ENCODE peak calls at places on chromosomes 3 and 15, in ten cellular contexts. Z is midbrain; X is nephron progenitor cell; M is posterior cingulate gyrus; D is activated CD4-positive, alpha-beta T cell treated with anti-CD3 and anti-CD28 coated beads, Interleukin-2, amount 10 ng/mL, durations not matched to agents 7 days and 5 days; Q is heart right ventricle; U is EH; L is EL; A is H54; C is GM13976. W is an unnamed sample.

GRCh38 chr3:32121137-32121536 is 14.7 kb downstream of the GPD1L start:
- DNase-seq in C (no peak), L (no peak), A (no peak), D (no peak), X (no peak), Q (no peak), Z (no peak), M (no peak), U (no peak), W (no peak)

GRCh38 chr3:171900396-171900795 is 57.2 kb downstream of the TMEM212 start:
- DNase-seq in Q (no peak), U (no peak), D (no peak), L (no peak), X (no peak), A (no peak), Z (no peak), M (peak; percentile 28), C (no peak), W (no peak)

GRCh38 chr3:136544532-136544931 is 207.6 kb downstream of the STAG1 start:
- DNase-seq in C (no peak), X (no peak), Z (no peak), Q (no peak), A (no peak), L (peak; percentile 21), M (no peak), D (no peak), U (peak; percentile 60), W (peak; percentile 13)

GRCh38 chr15:70267879-70268278 is 170.2 kb upstream of the TLE3 start:
- DNase-seq in X (no peak), C (no peak), L (peak; percentile 46), M (no peak), Q (no peak), A (no peak), Z (no peak), D (no peak), U (peak; percentile 47), W (no peak)

GRCh38 chr15:21270474-21270873 is 169.8 kb downstream of the POTEB3 start:
- DNase-seq in D (no peak), X (no peak), A (no peak), M (no peak), L (no peak), U (no peak), Z (no peak), Q (no peak), C (no peak), W (no peak)

GRCh38 chr3:161349529-161350278 is 21.6 kb downstream of the SPTSSB start:
- DNase-seq in Z (no peak), X (no peak), A (no peak), U (peak; percentile 91), M (no peak), C (no peak), L (peak; percentile 77), D (peak; percentile 29), Q (no peak), W (peak; percentile 71)

GRCh38 chr3:127097009-127097350 is 96.0 kb upstream of the PRR23E start:
- DNase-seq in Q (no peak), L (no peak), A (no peak), C (no peak), D (no peak), Z (no peak), X (no peak), M (no peak), U (no peak), W (no peak)

GRCh38 chr3:146072824-146073223 is 88.2 kb downstream of the PLOD2 start:
- DNase-seq in M (no peak), L (no peak), A (no peak), C (no peak), U (peak; percentile 54), X (no peak), Q (no peak), Z (no peak), D (no peak), W (peak; percentile 13)

GRCh38 chr15:91885054-91885453 is 31.5 kb downstream of the SLCO3A1 start:
- DNase-seq in C (no peak), Q (no peak), U (no peak), A (no peak), L (no peak), Z (no peak), X (no peak), M (no peak), D (no peak), W (no peak)

GRCh38 chr3:161042023-161042501 is 63.1 kb downstream of the B3GALNT1 start:
- DNase-seq in U (peak; percentile 52), Q (no peak), M (no peak), C (peak; percentile 18), Z (no peak), L (peak; percentile 41), D (no peak), A (no peak), X (no peak), W (peak; percentile 37)

W was measured in HFFc6.